ENCODE peak calls at places on chromosomes 5 and 9, in six cellular contexts. One of them, this sample, is unnamed.

GRCh38 chr5:53430618-53431252 is 49.7 kb upstream of the FST start:
- DNase-seq in SIG-M5: no peak
- DNase-seq in NCI-H1092 treated with DMSO at 0.1 percent for 48 hours: no peak
- DNase-seq in type B pancreatic cell: no peak
- DNase-seq in ACHN: peak
- DNase-seq in lung microvascular endothelial cell: peak
- DNase-seq in this sample: no peak

GRCh38 chr5:21685536-21685935 is 1167.6 kb downstream of the CDH12 start:
- DNase-seq in SIG-M5: no peak
- DNase-seq in NCI-H1092 treated with DMSO at 0.1 percent for 48 hours: no peak
- DNase-seq in type B pancreatic cell: no peak
- DNase-seq in ACHN: no peak
- DNase-seq in lung microvascular endothelial cell: peak
- DNase-seq in this sample: no peak

GRCh38 chr5:174347183-174347582 is 301.7 kb downstream of the NSG2 start:
- DNase-seq in SIG-M5: no peak
- DNase-seq in NCI-H1092 treated with DMSO at 0.1 percent for 48 hours: no peak
- DNase-seq in type B pancreatic cell: no peak
- DNase-seq in ACHN: no peak
- DNase-seq in lung microvascular endothelial cell: no peak
- DNase-seq in this sample: no peak

GRCh38 chr5:123487298-123487697 is 24.7 kb upstream of the CSNK1G3 start:
- DNase-seq in SIG-M5: no peak
- DNase-seq in NCI-H1092 treated with DMSO at 0.1 percent for 48 hours: no peak
- DNase-seq in type B pancreatic cell: no peak
- DNase-seq in ACHN: no peak
- DNase-seq in lung microvascular endothelial cell: no peak
- DNase-seq in this sample: no peak

GRCh38 chr9:75814667-75815066 is 75.8 kb upstream of the PCSK5 start:
- DNase-seq in SIG-M5: no peak
- DNase-seq in NCI-H1092 treated with DMSO at 0.1 percent for 48 hours: no peak
- DNase-seq in type B pancreatic cell: no peak
- DNase-seq in ACHN: no peak
- DNase-seq in lung microvascular endothelial cell: peak
- DNase-seq in this sample: no peak

GRCh38 chr9:68702493-68702892 is 2.5 kb upstream of the PIP5K1B start:
- DNase-seq in SIG-M5: no peak
- DNase-seq in NCI-H1092 treated with DMSO at 0.1 percent for 48 hours: no peak
- DNase-seq in type B pancreatic cell: no peak
- DNase-seq in ACHN: peak
- DNase-seq in lung microvascular endothelial cell: no peak
- DNase-seq in this sample: no peak

GRCh38 chr5:132020568-132021339 is 9.3 kb upstream of the ACSL6 start:
- DNase-seq in SIG-M5: no peak
- DNase-seq in NCI-H1092 treated with DMSO at 0.1 percent for 48 hours: no peak
- DNase-seq in type B pancreatic cell: no peak
- DNase-seq in ACHN: no peak
- DNase-seq in lung microvascular endothelial cell: no peak
- DNase-seq in this sample: no peak

GRCh38 chr5:177304392-177305119 is 957 bp downstream of the PRELID1 start:
- DNase-seq in SIG-M5: no peak
- DNase-seq in NCI-H1092 treated with DMSO at 0.1 percent for 48 hours: no peak
- DNase-seq in type B pancreatic cell: no peak
- DNase-seq in ACHN: no peak
- DNase-seq in lung microvascular endothelial cell: peak
- DNase-seq in this sample: no peak

GRCh38 chr5:23012842-23013241 is 159.7 kb upstream of the CDH12 start:
- DNase-seq in SIG-M5: no peak
- DNase-seq in NCI-H1092 treated with DMSO at 0.1 percent for 48 hours: no peak
- DNase-seq in type B pancreatic cell: no peak
- DNase-seq in ACHN: peak
- DNase-seq in lung microvascular endothelial cell: no peak
- DNase-seq in this sample: no peak

GRCh38 chr9:83430681-83431080 is 107.5 kb downstream of the FRMD3 start:
- DNase-seq in SIG-M5: no peak
- DNase-seq in NCI-H1092 treated with DMSO at 0.1 percent for 48 hours: no peak
- DNase-seq in type B pancreatic cell: no peak
- DNase-seq in ACHN: no peak
- DNase-seq in lung microvascular endothelial cell: no peak
- DNase-seq in this sample: no peak

GRCh38 chr5:59274130-59274529 is 619.4 kb downstream of the PDE4D start:
- DNase-seq in SIG-M5: no peak
- DNase-seq in NCI-H1092 treated with DMSO at 0.1 percent for 48 hours: no peak
- DNase-seq in type B pancreatic cell: no peak
- DNase-seq in ACHN: no peak
- DNase-seq in lung microvascular endothelial cell: peak
- DNase-seq in this sample: no peak

GRCh38 chr5:176724472-176724871 is 77.2 kb downstream of the TSPAN17 start:
- DNase-seq in SIG-M5: no peak
- DNase-seq in NCI-H1092 treated with DMSO at 0.1 percent for 48 hours: peak
- DNase-seq in type B pancreatic cell: no peak
- DNase-seq in ACHN: no peak
- DNase-seq in lung microvascular endothelial cell: no peak
- DNase-seq in this sample: peak

GRCh38 chr9:94743035-94743954 is 16.8 kb downstream of the AOPEP start:
- DNase-seq in SIG-M5: no peak
- DNase-seq in NCI-H1092 treated with DMSO at 0.1 percent for 48 hours: no peak
- DNase-seq in type B pancreatic cell: no peak
- DNase-seq in ACHN: no peak
- DNase-seq in lung microvascular endothelial cell: peak
- DNase-seq in this sample: no peak

GRCh38 chr9:16202913-16203734 is 650.3 kb downstream of the CCDC171 start:
- DNase-seq in SIG-M5: no peak
- DNase-seq in NCI-H1092 treated with DMSO at 0.1 percent for 48 hours: no peak
- DNase-seq in type B pancreatic cell: no peak
- DNase-seq in ACHN: peak
- DNase-seq in lung microvascular endothelial cell: peak
- DNase-seq in this sample: no peak